ENCODE peak calls at places on chromosomes 16 and 17, in six cellular contexts. F, W, J, E, S and M are unnamed samples.

GRCh38 chr17:1707107-1707506 is 3.1 kb downstream of the TLCD2 start:
- DNase-seq in E (no peak), S (no peak), J (no peak), F (no peak), W (no peak), M (no peak)

GRCh38 chr17:17723354-17724261 is 42.4 kb downstream of the RAI1 start:
- DNase-seq in E (peak), S (no peak), F (peak), W (peak), J (no peak), M (peak)

GRCh38 chr17:49848019-49848473 is at the start of gene TAC4:
- DNase-seq in F (no peak), S (no peak), W (no peak), J (no peak), E (no peak), M (peak)

GRCh38 chr16:58021661-58022551 is 3.6 kb upstream of the MMP15 start:
- DNase-seq in F (peak), S (no peak), E (no peak), J (no peak), W (peak), M (no peak)

GRCh38 chr17:16440814-16441629 is 25.7 kb downstream of the TRPV2 start:
- DNase-seq in E (no peak), F (no peak), J (no peak), W (no peak), S (no peak), M (peak)

GRCh38 chr16:2212362-2213324 is 2.0 kb upstream of the BRICD5 start:
- DNase-seq in S (no peak), E (no peak), J (no peak), F (no peak), W (no peak), M (peak)

GRCh38 chr17:50102164-50102991 is 7.2 kb downstream of the PDK2 start:
- DNase-seq in S (peak), W (no peak), J (no peak), E (no peak), F (no peak), M (no peak)

GRCh38 chr17:48241131-48241591 is 133.6 kb downstream of the SNX11 start:
- DNase-seq in F (peak), E (no peak), W (peak), J (no peak), S (no peak), M (no peak)